ENCODE peak calls at places on chromosomes 4 and X, in seven cellular contexts. C is B cell; P is NCI-H2081 treated with DMSO at 0.1 percent for 48 hours; R is left ventricle myocardium inferior; N is stimulated activated CD4-positive, alpha-beta T cell treated with anti-CD3 and anti-CD28 coated beads, Interleukin-15, amount 100 ng/mL, for 1 hour; J is NCI-H774; Y is stomach. E is an unnamed sample.

GRCh38 chr4:73870778-73871177 is 1.6 kb downstream of the CXCL1 start:
- DNase-seq in C (no peak), P (no peak), R (no peak), N (no peak), J (no peak), Y (no peak), E (no peak)

GRCh38 chr4:21991050-21991449 is 42.5 kb upstream of the KCNIP4 start:
- DNase-seq in C (no peak), P (no peak), R (no peak), N (no peak), J (no peak), Y (no peak), E (no peak)

GRCh38 chrX:128781506-128781905 is 729.3 kb upstream of the ACTRT1 start:
- DNase-seq in C (no peak), P (no peak), R (no peak), N (no peak), J (peak), Y (peak), E (no peak)

GRCh38 chr4:159384017-159384416 is 281.1 kb downstream of the RAPGEF2 start:
- DNase-seq in C (no peak), P (no peak), R (no peak), N (no peak), J (no peak), Y (no peak), E (no peak)

GRCh38 chr4:41204400-41204978 is 9.9 kb downstream of the APBB2 start:
- DNase-seq in C (no peak), P (no peak), R (peak), N (no peak), J (no peak), Y (peak), E (no peak)

GRCh38 chr4:60657041-60657440 is 543.1 kb upstream of the ADGRL3 start:
- DNase-seq in C (no peak), P (no peak), R (no peak), N (no peak), J (no peak), Y (no peak), E (no peak)

GRCh38 chr4:46274717-46275116 is 115.2 kb downstream of the GABRA2 start:
- DNase-seq in C (no peak), P (no peak), R (no peak), N (no peak), J (no peak), Y (no peak), E (no peak)

GRCh38 chr4:95092762-95093161 is 335.0 kb downstream of the BMPR1B start:
- DNase-seq in C (no peak), P (peak), R (no peak), N (no peak), J (peak), Y (no peak), E (no peak)

GRCh38 chr4:165403667-165404066 is 24.9 kb downstream of the CPE start:
- DNase-seq in C (no peak), P (peak), R (no peak), N (no peak), J (no peak), Y (no peak), E (no peak)

GRCh38 chr4:112172180-112172579 is 26.9 kb downstream of the FAM241A start:
- DNase-seq in C (no peak), P (no peak), R (no peak), N (no peak), J (no peak), Y (no peak), E (no peak)

GRCh38 chr4:6697096-6697495 is 3.4 kb downstream of the S100P start:
- DNase-seq in C (no peak), P (no peak), R (no peak), N (no peak), J (no peak), Y (no peak), E (no peak)

GRCh38 chr4:120070191-120070590 is 3.5 kb upstream of the MAD2L1 start:
- DNase-seq in C (no peak), P (no peak), R (no peak), N (no peak), J (no peak), Y (no peak), E (no peak)

GRCh38 chrX:122739770-122740169 is 444.3 kb upstream of the GRIA3 start:
- DNase-seq in C (no peak), P (no peak), R (no peak), N (no peak), J (no peak), Y (no peak), E (no peak)

GRCh38 chr4:51831133-51831532 is 11.8 kb upstream of the DCUN1D4 start:
- DNase-seq in C (peak), P (no peak), R (peak), N (peak), J (peak), Y (peak), E (no peak)

GRCh38 chr4:4852591-4853362 is 6.7 kb upstream of the MSX1 start:
- DNase-seq in C (no peak), P (no peak), R (no peak), N (no peak), J (no peak), Y (peak), E (no peak)

GRCh38 chr4:184805462-184806245 is 20.1 kb downstream of the ACSL1 start:
- DNase-seq in C (peak), P (no peak), R (peak), N (no peak), J (no peak), Y (peak), E (no peak)

GRCh38 chr4:128803783-128804182 is 5.7 kb upstream of the JADE1 start:
- DNase-seq in C (no peak), P (no peak), R (no peak), N (no peak), J (no peak), Y (no peak), E (no peak)

GRCh38 chr4:124061413-124061812 is 651.1 kb downstream of the ANKRD50 start:
- DNase-seq in C (no peak), P (no peak), R (no peak), N (no peak), J (no peak), Y (no peak), E (no peak)

GRCh38 chr4:8316251-8316771 is 46.8 kb downstream of the HTRA3 start:
- DNase-seq in C (no peak), P (no peak), R (no peak), N (no peak), J (no peak), Y (no peak), E (no peak)

GRCh38 chr4:108651068-108651794 is 832 bp downstream of the OSTC start:
- DNase-seq in C (no peak), P (no peak), R (no peak), N (no peak), J (no peak), Y (no peak), E (no peak)

GRCh38 chr4:11106190-11106589 is 322.5 kb downstream of the HS3ST1 start:
- DNase-seq in C (no peak), P (no peak), R (no peak), N (no peak), J (no peak), Y (no peak), E (no peak)

GRCh38 chr4:88333741-88334405 is 44.8 kb upstream of the HERC6 start:
- DNase-seq in C (no peak), P (no peak), R (no peak), N (no peak), J (no peak), Y (no peak), E (no peak)

GRCh38 chrX:49039598-49040375 is 3.4 kb downstream of the TFE3 start:
- DNase-seq in C (no peak), P (no peak), R (peak), N (no peak), J (no peak), Y (peak), E (peak)

GRCh38 chr4:150209140-150209829 is 131.0 kb downstream of the DCLK2 start:
- DNase-seq in C (peak), P (no peak), R (peak), N (no peak), J (no peak), Y (peak), E (no peak)

E was measured in NCI-H1436 treated with DMSO at 0.1 percent for 48 hours.